ENCODE peak calls at places on chromosomes 1 and 21, in eight cellular contexts. Q is GM12891; X is GM12864; V is PC-3; L is SK-MEL-5; K is CD4-positive, alpha-beta T cell; W is GM06990; Z is naive thymus-derived CD8-positive, alpha-beta T cell. M is an unnamed sample.
A peak's percentile ranks its signal among the peaks of the same experiment; 100 is the strongest.

GRCh38 chr21:38333290-38334272 is 76.8 kb downstream of the KCNJ15 start:
- DNase-seq in Q (no peak), X (no peak), V (no peak), L (peak; percentile 3), K (no peak), W (no peak), Z (no peak), M (no peak)

GRCh38 chr1:110084226-110085078 is 14.0 kb upstream of the ALX3 start:
- DNase-seq in Q (peak; percentile 49), X (no peak), V (no peak), L (no peak), K (no peak), W (peak; percentile 38), Z (peak; percentile 29), M (no peak)

GRCh38 chr1:231040019-231040799 is at the start of gene FAM89A:
- DNase-seq in Q (peak; percentile 78), X (no peak), V (peak; percentile 43), L (peak; percentile 45), K (peak; percentile 58), W (peak; percentile 28), Z (peak; percentile 74), M (no peak)

GRCh38 chr1:192516776-192517297 is 58.7 kb upstream of the RGS1 start:
- DNase-seq in Q (peak; percentile 23), X (peak; percentile 97), V (peak; percentile 66), L (peak; percentile 58), K (peak; percentile 24), W (peak; percentile 83), Z (peak; percentile 89), M (peak; percentile 88)

GRCh38 chr1:165631403-165632151 is 543 bp downstream of the MGST3 start:
- DNase-seq in Q (no peak), X (no peak), V (peak; percentile 92), L (peak; percentile 62), K (peak; percentile 3), W (peak; percentile 42), Z (peak; percentile 17), M (peak; percentile 64)

GRCh38 chr1:224938652-224939051 is 9.2 kb downstream of the DNAH14 start:
- DNase-seq in Q (no peak), X (no peak), V (no peak), L (no peak), K (no peak), W (no peak), Z (no peak), M (no peak)

GRCh38 chr1:66239834-66240233 is 294.1 kb upstream of the SGIP1 start:
- DNase-seq in Q (no peak), X (no peak), V (no peak), L (peak; percentile 60), K (no peak), W (no peak), Z (no peak), M (no peak)

GRCh38 chr1:50562106-50562505 is 138.9 kb upstream of the DMRTA2 start:
- DNase-seq in Q (no peak), X (no peak), V (no peak), L (no peak), K (no peak), W (no peak), Z (no peak), M (no peak)

GRCh38 chr1:79128726-79129125 is 122.2 kb upstream of the ADGRL4 start:
- DNase-seq in Q (no peak), X (no peak), V (peak; percentile 83), L (no peak), K (no peak), W (no peak), Z (no peak), M (peak; percentile 6)

GRCh38 chr1:22830747-22831340 is 120.2 kb downstream of the EPHB2 start:
- DNase-seq in Q (no peak), X (no peak), V (no peak), L (no peak), K (no peak), W (no peak), Z (no peak), M (no peak)

GRCh38 chr1:234476172-234476571 is 2.8 kb downstream of the TARBP1 start:
- DNase-seq in Q (no peak), X (no peak), V (no peak), L (no peak), K (no peak), W (no peak), Z (no peak), M (no peak)

M was measured in foreskin melanocyte.